ENCODE peak calls at places on chromosomes 4 and X, in eight cellular contexts. One of them, this sample, is unnamed. For H3K36me3, the result is how much of the 10 kb centered on the place peaks cover.

GRCh38 chr4:117093581-117093980 is 8.2 kb upstream of the TRAM1L1 start:
- DNase-seq in GM23338: no peak
- DNase-seq in kidney epithelial cell: no peak
- DNase-seq in astrocyte: no peak
- DNase-seq in SK-N-SH: no peak
- DNase-seq in MG63: no peak
- DNase-seq in lung: no peak
- DNase-seq in MM.1S: no peak
- DNase-seq in this sample: no peak

GRCh38 chrX:132266583-132267355 is 47.5 kb upstream of the RAP2C start:
- DNase-seq in kidney epithelial cell: no peak
- DNase-seq in MM.1S: no peak
- DNase-seq in astrocyte: peak
- DNase-seq in SK-N-SH: no peak
- DNase-seq in MG63: no peak
- DNase-seq in lung: no peak
- DNase-seq in GM23338: no peak
- DNase-seq in this sample: no peak

GRCh38 chrX:39445336-39445735 is 644.1 kb downstream of the MID1IP1 start:
- DNase-seq in SK-N-SH: no peak
- DNase-seq in kidney epithelial cell: no peak
- DNase-seq in MM.1S: peak
- DNase-seq in GM23338: peak
- DNase-seq in astrocyte: no peak
- DNase-seq in lung: no peak
- DNase-seq in MG63: no peak
- DNase-seq in this sample: no peak

GRCh38 chr4:5752803-5753184 is 41.8 kb downstream of the EVC start:
- DNase-seq in MG63: no peak
- DNase-seq in kidney epithelial cell: no peak
- DNase-seq in GM23338: no peak
- DNase-seq in astrocyte: no peak
- DNase-seq in SK-N-SH: no peak
- DNase-seq in lung: no peak
- DNase-seq in MM.1S: no peak
- DNase-seq in this sample: peak

GRCh38 chr4:88144866-88145300 is 13.6 kb downstream of the ABCG2 start:
- DNase-seq in GM23338: no peak
- DNase-seq in SK-N-SH: no peak
- DNase-seq in lung: no peak
- DNase-seq in kidney epithelial cell: no peak
- DNase-seq in MG63: no peak
- DNase-seq in MM.1S: no peak
- DNase-seq in astrocyte: no peak
- DNase-seq in this sample: no peak

GRCh38 chr4:184103755-184104367 is 113.8 kb downstream of the ENPP6 start:
- DNase-seq in GM23338: no peak
- DNase-seq in lung: no peak
- DNase-seq in astrocyte: no peak
- DNase-seq in SK-N-SH: peak
- DNase-seq in MG63: no peak
- DNase-seq in MM.1S: no peak
- DNase-seq in kidney epithelial cell: no peak
- DNase-seq in this sample: no peak

GRCh38 chr4:52914051-52914605 is 52.0 kb downstream of the RASL11B start:
- DNase-seq in MM.1S: no peak
- DNase-seq in MG63: peak
- DNase-seq in astrocyte: peak
- DNase-seq in SK-N-SH: no peak
- DNase-seq in GM23338: no peak
- DNase-seq in lung: no peak
- DNase-seq in kidney epithelial cell: no peak
- DNase-seq in this sample: no peak

GRCh38 chr4:1505511-1506451 is 99.5 kb upstream of the NKX1-1 start:
- DNase-seq in MG63: no peak
- DNase-seq in SK-N-SH: peak
- DNase-seq in MM.1S: no peak
- DNase-seq in kidney epithelial cell: no peak
- DNase-seq in lung: no peak
- DNase-seq in astrocyte: no peak
- DNase-seq in GM23338: no peak
- DNase-seq in this sample: no peak

GRCh38 chr4:74539043-74539790 is 94.3 kb downstream of the AREG start:
- DNase-seq in astrocyte: peak
- DNase-seq in lung: no peak
- DNase-seq in kidney epithelial cell: peak
- DNase-seq in MG63: no peak
- DNase-seq in SK-N-SH: no peak
- DNase-seq in GM23338: no peak
- DNase-seq in MM.1S: no peak
- DNase-seq in this sample: no peak

GRCh38 chrX:118355225-118355920 is 9.5 kb downstream of the WDR44 start:
- DNase-seq in lung: no peak
- DNase-seq in MM.1S: no peak
- DNase-seq in GM23338: no peak
- DNase-seq in kidney epithelial cell: no peak
- DNase-seq in SK-N-SH: no peak
- DNase-seq in MG63: no peak
- DNase-seq in astrocyte: peak
- DNase-seq in this sample: no peak

GRCh38 chr4:119026662-119027444 is 108.8 kb upstream of the MYOZ2 start:
- DNase-seq in MM.1S: no peak
- DNase-seq in MG63: no peak
- DNase-seq in kidney epithelial cell: no peak
- DNase-seq in lung: no peak
- DNase-seq in astrocyte: no peak
- DNase-seq in GM23338: peak
- DNase-seq in SK-N-SH: no peak
- DNase-seq in this sample: no peak

GRCh38 chrX:71081348-71082148 is 13.4 kb upstream of the SNX12 start:
- DNase-seq in astrocyte: peak
- DNase-seq in SK-N-SH: no peak
- DNase-seq in MG63: no peak
- DNase-seq in kidney epithelial cell: no peak
- DNase-seq in GM23338: no peak
- DNase-seq in lung: no peak
- DNase-seq in MM.1S: no peak
- DNase-seq in this sample: no peak

GRCh38 chr4:22670953-22671352 is 21.8 kb upstream of the GBA3 start:
- DNase-seq in MG63: no peak
- DNase-seq in kidney epithelial cell: no peak
- DNase-seq in MM.1S: no peak
- DNase-seq in GM23338: no peak
- DNase-seq in lung: no peak
- DNase-seq in SK-N-SH: no peak
- DNase-seq in astrocyte: peak
- DNase-seq in this sample: no peak

GRCh38 chr4:142615324-142615665 is 230.8 kb downstream of the INPP4B start:
- DNase-seq in MM.1S: no peak
- DNase-seq in MG63: no peak
- DNase-seq in kidney epithelial cell: peak
- DNase-seq in GM23338: no peak
- DNase-seq in astrocyte: peak
- DNase-seq in SK-N-SH: no peak
- DNase-seq in lung: no peak
- DNase-seq in this sample: no peak

GRCh38 chrX:148664171-148664570 is 163.8 kb downstream of the AFF2 start:
- DNase-seq in SK-N-SH: no peak
- DNase-seq in lung: no peak
- DNase-seq in MG63: no peak
- DNase-seq in MM.1S: no peak
- DNase-seq in kidney epithelial cell: no peak
- DNase-seq in GM23338: no peak
- DNase-seq in astrocyte: no peak
- DNase-seq in this sample: no peak
- H3K36me3 ChIP-seq in SK-N-SH: under half
- H3K36me3 ChIP-seq in lung: under half
- H3K36me3 ChIP-seq in MG63: under half
- H3K36me3 ChIP-seq in MM.1S: under half
- H3K36me3 ChIP-seq in kidney epithelial cell: under half
- H3K36me3 ChIP-seq in GM23338: under half
- H3K36me3 ChIP-seq in astrocyte: under half
- H3K36me3 ChIP-seq in this sample: under half

GRCh38 chrX:147935156-147935758 is 23.5 kb downstream of the FMR1 start:
- DNase-seq in MM.1S: no peak
- DNase-seq in astrocyte: peak
- DNase-seq in MG63: no peak
- DNase-seq in kidney epithelial cell: no peak
- DNase-seq in lung: no peak
- DNase-seq in SK-N-SH: no peak
- DNase-seq in GM23338: no peak
- DNase-seq in this sample: no peak
- H3K36me3 ChIP-seq in MM.1S: under half
- H3K36me3 ChIP-seq in astrocyte: under half
- H3K36me3 ChIP-seq in MG63: under half
- H3K36me3 ChIP-seq in kidney epithelial cell: under half
- H3K36me3 ChIP-seq in lung: under half
- H3K36me3 ChIP-seq in SK-N-SH: under half
- H3K36me3 ChIP-seq in GM23338: under half
- H3K36me3 ChIP-seq in this sample: under half

GRCh38 chr4:152820073-152820472 is 40.3 kb downstream of the ARFIP1 start:
- DNase-seq in SK-N-SH: no peak
- DNase-seq in astrocyte: no peak
- DNase-seq in lung: no peak
- DNase-seq in kidney epithelial cell: no peak
- DNase-seq in MM.1S: no peak
- DNase-seq in MG63: no peak
- DNase-seq in GM23338: no peak
- DNase-seq in this sample: no peak

GRCh38 chr4:152817331-152817730 is 37.6 kb downstream of the ARFIP1 start:
- DNase-seq in GM23338: no peak
- DNase-seq in MM.1S: peak
- DNase-seq in astrocyte: no peak
- DNase-seq in kidney epithelial cell: no peak
- DNase-seq in MG63: no peak
- DNase-seq in lung: no peak
- DNase-seq in SK-N-SH: no peak
- DNase-seq in this sample: no peak

GRCh38 chr4:152815078-152815477 is 35.3 kb downstream of the ARFIP1 start:
- DNase-seq in SK-N-SH: no peak
- DNase-seq in astrocyte: no peak
- DNase-seq in kidney epithelial cell: no peak
- DNase-seq in MG63: no peak
- DNase-seq in lung: no peak
- DNase-seq in GM23338: no peak
- DNase-seq in MM.1S: peak
- DNase-seq in this sample: no peak

GRCh38 chr4:152822323-152822722 is 42.6 kb downstream of the ARFIP1 start:
- DNase-seq in SK-N-SH: no peak
- DNase-seq in astrocyte: no peak
- DNase-seq in MM.1S: no peak
- DNase-seq in GM23338: no peak
- DNase-seq in lung: no peak
- DNase-seq in MG63: no peak
- DNase-seq in kidney epithelial cell: no peak
- DNase-seq in this sample: no peak

DNA sequence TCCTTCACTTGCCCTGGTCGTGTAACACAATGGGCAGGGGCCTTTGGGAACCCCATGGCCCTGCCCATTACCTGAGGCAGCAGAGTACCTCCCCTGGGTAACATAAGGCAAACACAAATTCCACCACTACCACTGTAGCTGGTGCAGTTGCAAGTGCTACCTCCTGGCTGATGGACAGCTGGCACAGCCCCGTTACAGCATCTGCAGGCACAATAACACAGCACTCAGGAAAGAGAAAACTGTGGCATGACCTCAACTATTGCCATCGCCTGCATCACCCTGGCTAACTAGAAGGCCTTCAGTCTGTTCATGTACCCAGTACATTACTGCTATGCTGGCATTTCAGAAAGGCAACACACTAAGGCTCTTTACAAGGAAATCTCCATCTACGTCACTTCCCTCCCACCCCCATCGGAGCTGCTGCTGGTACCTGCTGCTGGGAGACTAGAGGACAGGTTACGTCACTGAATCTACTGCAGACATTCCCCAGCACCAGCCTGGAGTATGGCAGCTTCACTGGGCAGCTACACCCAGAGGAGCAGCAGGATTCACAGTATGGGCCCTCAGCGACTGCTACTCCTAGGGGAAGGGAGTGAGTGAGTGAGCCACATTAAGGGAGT is 39.4 kb downstream of the ARFIP1 start:
- DNase-seq in kidney epithelial cell: no peak
- DNase-seq in GM23338: no peak
- DNase-seq in astrocyte: no peak
- DNase-seq in MM.1S: no peak
- DNase-seq in lung: no peak
- DNase-seq in SK-N-SH: no peak
- DNase-seq in MG63: no peak
- DNase-seq in this sample: no peak
- H3K36me3 ChIP-seq in kidney epithelial cell: under half
- H3K36me3 ChIP-seq in GM23338: under half
- H3K36me3 ChIP-seq in astrocyte: under half
- H3K36me3 ChIP-seq in MM.1S: under half
- H3K36me3 ChIP-seq in lung: under half
- H3K36me3 ChIP-seq in SK-N-SH: under half
- H3K36me3 ChIP-seq in MG63: under half
- H3K36me3 ChIP-seq in this sample: under half

GRCh38 chrX:47189906-47190305 is 3.7 kb upstream of the UBA1 start:
- DNase-seq in MG63: no peak
- DNase-seq in lung: no peak
- DNase-seq in SK-N-SH: no peak
- DNase-seq in astrocyte: no peak
- DNase-seq in MM.1S: no peak
- DNase-seq in kidney epithelial cell: no peak
- DNase-seq in GM23338: peak
- DNase-seq in this sample: no peak

GRCh38 chrX:47184486-47184885 is 9.1 kb upstream of the UBA1 start:
- DNase-seq in MM.1S: no peak
- DNase-seq in MG63: no peak
- DNase-seq in astrocyte: no peak
- DNase-seq in GM23338: no peak
- DNase-seq in lung: no peak
- DNase-seq in kidney epithelial cell: no peak
- DNase-seq in SK-N-SH: no peak
- DNase-seq in this sample: no peak

GRCh38 chrX:47185241-47185640 is 8.4 kb upstream of the UBA1 start:
- DNase-seq in astrocyte: no peak
- DNase-seq in SK-N-SH: no peak
- DNase-seq in MM.1S: no peak
- DNase-seq in GM23338: no peak
- DNase-seq in MG63: no peak
- DNase-seq in kidney epithelial cell: no peak
- DNase-seq in lung: no peak
- DNase-seq in this sample: no peak

GRCh38 chrX:47187106-47187677 is 6.4 kb upstream of the UBA1 start:
- DNase-seq in astrocyte: no peak
- DNase-seq in GM23338: peak
- DNase-seq in SK-N-SH: no peak
- DNase-seq in MG63: no peak
- DNase-seq in kidney epithelial cell: no peak
- DNase-seq in MM.1S: no peak
- DNase-seq in lung: no peak
- DNase-seq in this sample: no peak

GRCh38 chrX:47186096-47186740 is 7.4 kb upstream of the UBA1 start:
- DNase-seq in MG63: no peak
- DNase-seq in lung: no peak
- DNase-seq in MM.1S: no peak
- DNase-seq in kidney epithelial cell: no peak
- DNase-seq in GM23338: no peak
- DNase-seq in SK-N-SH: no peak
- DNase-seq in astrocyte: no peak
- DNase-seq in this sample: no peak
- H3K36me3 ChIP-seq in MG63: under half
- H3K36me3 ChIP-seq in lung: under half
- H3K36me3 ChIP-seq in MM.1S: under half
- H3K36me3 ChIP-seq in kidney epithelial cell: under half
- H3K36me3 ChIP-seq in GM23338: under half
- H3K36me3 ChIP-seq in SK-N-SH: under half
- H3K36me3 ChIP-seq in astrocyte: under half
- H3K36me3 ChIP-seq in this sample: under half

This sample was measured in right atrium auricular region.